ENCODE peak calls at places on chromosomes 16 and 17, in six cellular contexts. One of them, this sample, is unnamed.

GRCh38 chr16:12308060-12308459 is 331.5 kb downstream of the SNX29 start:
- DNase-seq in activated gamma-delta T cell: no peak
- DNase-seq in NCI-H1694: no peak
- DNase-seq in NCI-H1092 treated with DMSO at 0.1 percent for 48 hours: no peak
- DNase-seq in NCI-H1048: no peak
- DNase-seq in HEK293T: no peak
- DNase-seq in this sample: no peak

GRCh38 chr17:64262125-64262421 is 987 bp downstream of the TEX2 start:
- DNase-seq in activated gamma-delta T cell: no peak
- DNase-seq in NCI-H1048: no peak
- DNase-seq in NCI-H1092 treated with DMSO at 0.1 percent for 48 hours: no peak
- DNase-seq in NCI-H1694: no peak
- DNase-seq in HEK293T: no peak
- DNase-seq in this sample: no peak

GRCh38 chr16:47477680-47478079 is 16.5 kb downstream of the PHKB start:
- DNase-seq in NCI-H1048: no peak
- DNase-seq in NCI-H1092 treated with DMSO at 0.1 percent for 48 hours: no peak
- DNase-seq in HEK293T: no peak
- DNase-seq in NCI-H1694: no peak
- DNase-seq in activated gamma-delta T cell: no peak
- DNase-seq in this sample: no peak

GRCh38 chr16:89711601-89712475 is 8.9 kb downstream of the VPS9D1 start:
- DNase-seq in NCI-H1048: peak; percentile 17
- DNase-seq in NCI-H1092 treated with DMSO at 0.1 percent for 48 hours: peak; percentile 36
- DNase-seq in NCI-H1694: peak; percentile 23
- DNase-seq in HEK293T: peak; percentile 92
- DNase-seq in activated gamma-delta T cell: peak; percentile 59
- DNase-seq in this sample: peak; percentile 73

GRCh38 chr17:49548506-49549310 is 27.0 kb upstream of the NXPH3 start:
- DNase-seq in NCI-H1048: no peak
- DNase-seq in NCI-H1092 treated with DMSO at 0.1 percent for 48 hours: no peak
- DNase-seq in activated gamma-delta T cell: no peak
- DNase-seq in NCI-H1694: no peak
- DNase-seq in HEK293T: peak; percentile 56
- DNase-seq in this sample: peak; percentile 27

GRCh38 chr17:38415250-38416194 is 12.7 kb upstream of the ARHGAP23 start:
- DNase-seq in NCI-H1694: peak; percentile 89
- DNase-seq in NCI-H1092 treated with DMSO at 0.1 percent for 48 hours: peak; percentile 96
- DNase-seq in NCI-H1048: no peak
- DNase-seq in HEK293T: peak; percentile 32
- DNase-seq in activated gamma-delta T cell: no peak
- DNase-seq in this sample: peak; percentile 23

GRCh38 chr16:4682616-4683254 is 10.6 kb upstream of the NUDT16L1 start:
- DNase-seq in activated gamma-delta T cell: no peak
- DNase-seq in NCI-H1048: no peak
- DNase-seq in NCI-H1092 treated with DMSO at 0.1 percent for 48 hours: no peak
- DNase-seq in HEK293T: peak; percentile 64
- DNase-seq in NCI-H1694: no peak
- DNase-seq in this sample: no peak

GRCh38 chr16:21088646-21089538 is 61.8 kb downstream of the DNAH3 start:
- DNase-seq in NCI-H1048: no peak
- DNase-seq in NCI-H1694: no peak
- DNase-seq in HEK293T: no peak
- DNase-seq in NCI-H1092 treated with DMSO at 0.1 percent for 48 hours: no peak
- DNase-seq in activated gamma-delta T cell: no peak
- DNase-seq in this sample: no peak

GRCh38 chr17:35895602-35896001 is 15.4 kb upstream of the CCL5 start:
- DNase-seq in activated gamma-delta T cell: no peak
- DNase-seq in NCI-H1092 treated with DMSO at 0.1 percent for 48 hours: no peak
- DNase-seq in NCI-H1048: no peak
- DNase-seq in NCI-H1694: no peak
- DNase-seq in HEK293T: no peak
- DNase-seq in this sample: no peak

This sample was measured in HCT116.